ENCODE peak calls at places on chromosomes 5 and 9, in seven cellular contexts. H, U, F, O, E, J and A are unnamed samples.

GRCh38 chr5:73917433-73917832 is 291.4 kb downstream of the ARHGEF28 start:
- DNase-seq in H (no peak), U (peak; percentile 51), F (peak; percentile 89), O (no peak), E (no peak), J (no peak), A (no peak)

GRCh38 chr9:115764649-115765048 is 388.9 kb upstream of the PAPPA start:
- DNase-seq in H (no peak), U (peak; percentile 44), F (no peak), O (no peak), E (no peak), J (no peak), A (no peak)

GRCh38 chr5:15992918-15993317 is 186.7 kb downstream of the MARCHF11 start:
- DNase-seq in H (no peak), U (peak; percentile 71), F (no peak), O (peak; percentile 26), E (no peak), J (no peak), A (no peak)

GRCh38 chr9:93827545-93828330 is 127.4 kb downstream of the BARX1 start:
- DNase-seq in H (peak; percentile 21), U (peak; percentile 47), F (peak; percentile 20), O (peak; percentile 81), E (peak; percentile 14), J (no peak), A (peak; percentile 87)

GRCh38 chr9:137772281-137772873 is 105.2 kb upstream of the CACNA1B start:
- DNase-seq in H (no peak), U (no peak), F (no peak), O (peak; percentile 30), E (no peak), J (no peak), A (peak; percentile 28)

GRCh38 chr5:74075900-74076484 is 450.0 kb downstream of the ARHGEF28 start:
- DNase-seq in H (no peak), U (peak; percentile 29), F (no peak), O (peak; percentile 69), E (no peak), J (no peak), A (no peak)

GRCh38 chr5:66828551-66829421 is 232.6 kb downstream of the MAST4 start:
- DNase-seq in H (peak; percentile 40), U (peak; percentile 83), F (peak; percentile 56), O (peak; percentile 95), E (peak; percentile 75), J (no peak), A (no peak)

GRCh38 chr5:62385136-62385535 is 18.6 kb downstream of the DIMT1 start:
- DNase-seq in H (no peak), U (no peak), F (no peak), O (no peak), E (no peak), J (no peak), A (no peak)

GRCh38 chr9:132078369-132079356 is 1.0 kb downstream of the MED27 start:
- DNase-seq in H (peak; percentile 13), U (peak; percentile 74), F (no peak), O (peak; percentile 72), E (no peak), J (no peak), A (peak; percentile 43)

GRCh38 chr9:123712399-123712798 is 217.5 kb downstream of the DENND1A start:
- DNase-seq in H (no peak), U (no peak), F (no peak), O (no peak), E (no peak), J (no peak), A (no peak)

GRCh38 chr5:13378073-13378472 is 566.4 kb downstream of the DNAH5 start:
- DNase-seq in H (no peak), U (peak; percentile 58), F (no peak), O (no peak), E (no peak), J (no peak), A (no peak)

GRCh38 chr5:39500656-39501295 is 76.0 kb upstream of the DAB2 start:
- DNase-seq in H (no peak), U (no peak), F (no peak), O (no peak), E (no peak), J (no peak), A (no peak)

GRCh38 chr5:173010547-173011464 is 27.2 kb downstream of the ATP6V0E1 start:
- DNase-seq in H (no peak), U (no peak), F (no peak), O (no peak), E (no peak), J (no peak), A (peak; percentile 33)

GRCh38 chr5:58477760-58478159 is 13.5 kb upstream of the GAPT start:
- DNase-seq in H (no peak), U (no peak), F (no peak), O (peak; percentile 24), E (no peak), J (no peak), A (no peak)

GRCh38 chr5:76716456-76717157 is 681 bp downstream of the F2R start:
- DNase-seq in H (no peak), U (no peak), F (no peak), O (no peak), E (no peak), J (no peak), A (peak; percentile 77)

GRCh38 chr9:127714916-127715442 is 484 bp downstream of the PTRH1 start:
- DNase-seq in H (no peak), U (no peak), F (no peak), O (peak; percentile 53), E (peak; percentile 13), J (no peak), A (no peak)

GRCh38 chr9:97109194-97109811 is 70.4 kb upstream of the CTSV start:
- DNase-seq in H (no peak), U (peak; percentile 23), F (peak; percentile 6), O (peak; percentile 83), E (peak; percentile 8), J (no peak), A (peak; percentile 7)

GRCh38 chr5:163503106-163504090 is 2.0 kb upstream of the MAT2B start:
- DNase-seq in H (peak; percentile 27), U (peak; percentile 80), F (no peak), O (peak; percentile 69), E (peak; percentile 27), J (peak; percentile 39), A (peak; percentile 39)

GRCh38 chr5:123178693-123179092 is 89.7 kb downstream of the PRDM6 start:
- DNase-seq in H (no peak), U (no peak), F (no peak), O (no peak), E (no peak), J (no peak), A (no peak)

GRCh38 chr9:113508111-113508749 is 44.7 kb downstream of the RGS3 start:
- DNase-seq in H (no peak), U (no peak), F (no peak), O (peak; percentile 22), E (no peak), J (no peak), A (peak; percentile 22)

GRCh38 chr5:161851691-161852299 is 3.9 kb downstream of the GABRA1 start:
- DNase-seq in H (no peak), U (peak; percentile 2), F (peak; percentile 48), O (peak; percentile 50), E (no peak), J (no peak), A (no peak)

GRCh38 chr5:8650197-8650596 is 781.2 kb downstream of the MTRR start:
- DNase-seq in H (no peak), U (peak; percentile 27), F (peak; percentile 82), O (no peak), E (no peak), J (no peak), A (no peak)

GRCh38 chr9:133238272-133238850 is 29.3 kb upstream of the OBP2B start:
- DNase-seq in H (peak; percentile 20), U (peak; percentile 2), F (no peak), O (no peak), E (peak; percentile 22), J (no peak), A (peak; percentile 97)

GRCh38 chr5:83925321-83925877 is 204.7 kb upstream of the HAPLN1 start:
- DNase-seq in H (no peak), U (peak; percentile 91), F (no peak), O (no peak), E (no peak), J (no peak), A (no peak)

GRCh38 chr5:144794922-144795321 is 624.2 kb downstream of the KCTD16 start:
- DNase-seq in H (no peak), U (peak; percentile 45), F (no peak), O (no peak), E (no peak), J (no peak), A (no peak)

GRCh38 chr5:99061711-99062110 is 132.9 kb upstream of the CHD1 start:
- DNase-seq in H (no peak), U (peak; percentile 72), F (no peak), O (no peak), E (no peak), J (peak; percentile 41), A (no peak)

GRCh38 chr9:129436751-129437625 is 183.9 kb downstream of the C9orf50 start:
- DNase-seq in H (peak; percentile 46), U (peak; percentile 45), F (no peak), O (peak; percentile 78), E (no peak), J (no peak), A (peak; percentile 65)

GRCh38 chr5:129063483-129064136 is 30.9 kb upstream of the ISOC1 start:
- DNase-seq in H (no peak), U (peak; percentile 46), F (peak; percentile 42), O (peak; percentile 11), E (no peak), J (no peak), A (no peak)

GRCh38 chr5:157280927-157281326 is 15.0 kb downstream of the CYFIP2 start:
- DNase-seq in H (no peak), U (peak; percentile 64), F (no peak), O (no peak), E (no peak), J (no peak), A (no peak)

GRCh38 chr5:149938272-149938671 is 6.3 kb downstream of the PDE6A start:
- DNase-seq in H (no peak), U (peak; percentile 67), F (no peak), O (peak; percentile 26), E (no peak), J (no peak), A (no peak)